ENCODE peak calls at places on chromosomes 4 and X, in seven cellular contexts. P is aorta; F is CD8-positive, alpha-beta T cell; U is small intestine; A is HCT116; L is pancreas; G is right lobe of liver. O is an unnamed sample. For H3K4me1 and H3K27me3, the result is how much of the 10 kb centered on the place peaks cover.

GRCh38 chrX:119427024-119427794 is 28.1 kb downstream of the SLC25A43 start:
- DNase-seq in L (no peak), A (no peak), G (peak), F (peak), P (no peak), U (no peak), O (peak)

GRCh38 chrX:107684956-107685385 is 56.7 kb downstream of the PRPS1 start:
- DNase-seq in A (no peak), G (peak), F (no peak), U (peak), L (no peak), P (peak), O (no peak)

GRCh38 chr4:7721984-7722551 is 217.6 kb downstream of the AFAP1 start:
- DNase-seq in A (no peak), P (no peak), F (no peak), U (no peak), G (no peak), L (no peak), O (no peak)

GRCh38 chr4:1793496-1793840 is 375 bp downstream of the FGFR3 start:
- DNase-seq in F (peak), U (peak), L (peak), G (peak), A (no peak), P (no peak), O (peak)

GRCh38 chrX:46184749-46185148 is 360.5 kb downstream of the ZNF674 start:
- DNase-seq in P (no peak), U (no peak), A (peak), F (no peak), L (no peak), G (no peak), O (no peak)

GRCh38 chr4:107956011-107956410 is 24.7 kb downstream of the CYP2U1 start:
- DNase-seq in L (no peak), F (no peak), G (no peak), A (no peak), U (no peak), P (no peak), O (no peak)

GRCh38 chrX:31508338-31508737 is 436.5 kb upstream of the FTHL17 start:
- DNase-seq in P (no peak), U (peak), G (no peak), A (no peak), L (no peak), F (no peak), O (no peak)

GRCh38 chrX:147180886-147181285 is 366.3 kb upstream of the CXorf51A start:
- DNase-seq in U (peak), L (no peak), A (no peak), F (no peak), P (no peak), G (peak), O (no peak)

DNA sequence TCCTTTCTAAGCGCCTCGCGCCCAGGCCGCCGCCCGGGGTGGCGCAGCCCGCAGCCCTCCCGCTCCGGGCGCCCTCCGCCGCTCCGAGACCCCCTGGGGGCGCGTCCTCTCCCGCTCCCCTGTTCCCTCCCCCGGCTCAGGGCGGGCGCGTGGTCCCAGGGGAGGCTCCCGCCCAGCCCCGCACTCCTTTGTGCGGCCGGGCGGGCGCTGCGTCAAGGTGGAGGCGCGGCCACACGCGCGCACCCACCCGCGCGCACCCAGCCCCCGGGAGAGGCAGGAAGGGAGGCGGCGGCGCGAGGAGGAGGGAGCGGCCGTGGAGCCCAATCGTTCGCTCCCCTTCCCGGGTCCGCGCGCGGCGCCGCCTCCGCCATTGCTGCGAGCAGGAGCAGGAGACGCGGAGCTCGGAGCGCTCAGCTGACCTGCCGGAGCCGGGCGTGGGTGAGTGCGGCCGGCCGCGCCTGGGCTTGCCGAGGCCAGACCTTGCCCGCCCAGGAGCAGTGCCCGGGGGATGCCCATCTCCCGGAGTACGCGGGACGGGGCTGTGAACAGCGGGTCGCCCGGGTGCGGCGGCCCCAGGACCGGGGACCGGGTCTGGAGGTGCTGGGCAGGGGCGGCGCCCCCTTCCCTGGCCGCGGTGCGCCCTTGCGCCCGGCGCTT is at the start of gene NSG1:
- DNase-seq in A (no peak), G (no peak), L (peak), P (no peak), U (no peak), F (peak), O (peak)
- H3K4me3 ChIP-seq in A (no peak), G (no peak), L (no peak), P (peak), U (peak), F (peak), O (peak)

GRCh38 chr4:3368841-3369760 is 72.7 kb upstream of the HGFAC start:
- DNase-seq in A (no peak), P (no peak), F (no peak), G (no peak), L (no peak), U (no peak), O (no peak)

GRCh38 chr4:3371038-3371437 is 70.7 kb upstream of the HGFAC start:
- DNase-seq in L (no peak), G (no peak), A (no peak), P (no peak), F (no peak), U (no peak), O (no peak)

GRCh38 chr4:3371581-3372001 is 70.2 kb upstream of the HGFAC start:
- DNase-seq in U (no peak), L (no peak), A (no peak), G (no peak), F (no peak), P (no peak), O (no peak)

GRCh38 chr4:3368334-3368733 is 73.4 kb upstream of the HGFAC start:
- DNase-seq in A (no peak), U (no peak), P (no peak), F (no peak), L (no peak), G (no peak), O (no peak)

GRCh38 chr4:3369781-3370660 is 71.7 kb upstream of the HGFAC start:
- DNase-seq in L (no peak), P (no peak), A (no peak), G (no peak), F (no peak), U (peak), O (peak)
- H3K4me1 ChIP-seq in L (under half), P (under half), A (under half), G (under half), F (under half), U (under half), O (under half)

GRCh38 chrX:98071331-98071730 is 1187.6 kb downstream of the RPA4 start:
- DNase-seq in A (no peak), F (no peak), G (no peak), U (no peak), L (no peak), P (no peak), O (no peak)
- H3K27me3 ChIP-seq in A (under half), F (under half), G (under half), U (under half), L (under half), P (under half), O (under half)

GRCh38 chrX:78958419-78959116 is 13.4 kb downstream of the P2RY10 start:
- DNase-seq in U (no peak), F (no peak), L (no peak), P (no peak), G (no peak), A (no peak), O (no peak)
- H3K4me3 ChIP-seq in U (no peak), F (no peak), L (no peak), P (no peak), G (no peak), A (no peak), O (no peak)

GRCh38 chr4:159175989-159176375 is 73.1 kb downstream of the RAPGEF2 start:
- DNase-seq in A (no peak), L (no peak), U (no peak), F (no peak), P (no peak), G (no peak), O (no peak)
- H3K4me1 ChIP-seq in A (under half), L (under half), U (under half), F (under half), P (under half), G (under half), O (under half)

GRCh38 chrX:41870719-41871151 is 52.6 kb downstream of the CASK start:
- DNase-seq in L (no peak), G (no peak), P (no peak), U (peak), F (no peak), A (no peak), O (no peak)

GRCh38 chrX:41862562-41863184 is 60.7 kb downstream of the CASK start:
- DNase-seq in L (no peak), A (no peak), G (no peak), F (no peak), U (peak), P (no peak), O (no peak)

GRCh38 chrX:41863343-41864203 is 59.8 kb downstream of the CASK start:
- DNase-seq in L (no peak), F (no peak), U (no peak), P (no peak), G (no peak), A (no peak), O (no peak)

GRCh38 chrX:41868392-41868977 is 54.9 kb downstream of the CASK start:
- DNase-seq in F (no peak), A (no peak), L (no peak), P (no peak), U (peak), G (no peak), O (no peak)
- H3K27me3 ChIP-seq in F (under half), A (under half), L (under half), P (under half), U (under half), G (under half), O (under half)

GRCh38 chrX:57651169-57651919 is 28.7 kb downstream of the NLRP2B start:
- DNase-seq in A (no peak), U (no peak), F (no peak), P (no peak), L (no peak), G (no peak), O (no peak)

GRCh38 chrX:57641338-57641737 is 38.7 kb downstream of the NLRP2B start:
- DNase-seq in L (no peak), G (no peak), U (no peak), P (no peak), A (no peak), F (no peak), O (no peak)

GRCh38 chrX:57643698-57644097 is 36.4 kb downstream of the NLRP2B start:
- DNase-seq in U (no peak), L (no peak), G (no peak), F (no peak), P (no peak), A (no peak), O (no peak)

GRCh38 chrX:57652705-57653104 is 27.4 kb downstream of the NLRP2B start:
- DNase-seq in L (no peak), P (no peak), A (no peak), U (no peak), G (no peak), F (no peak), O (no peak)

GRCh38 chrX:57647020-57647419 is 33.0 kb downstream of the NLRP2B start:
- DNase-seq in F (no peak), U (no peak), A (no peak), L (no peak), G (no peak), P (no peak), O (no peak)
- H3K4me3 ChIP-seq in F (no peak), U (no peak), A (no peak), L (no peak), G (no peak), P (no peak), O (no peak)

DNA sequence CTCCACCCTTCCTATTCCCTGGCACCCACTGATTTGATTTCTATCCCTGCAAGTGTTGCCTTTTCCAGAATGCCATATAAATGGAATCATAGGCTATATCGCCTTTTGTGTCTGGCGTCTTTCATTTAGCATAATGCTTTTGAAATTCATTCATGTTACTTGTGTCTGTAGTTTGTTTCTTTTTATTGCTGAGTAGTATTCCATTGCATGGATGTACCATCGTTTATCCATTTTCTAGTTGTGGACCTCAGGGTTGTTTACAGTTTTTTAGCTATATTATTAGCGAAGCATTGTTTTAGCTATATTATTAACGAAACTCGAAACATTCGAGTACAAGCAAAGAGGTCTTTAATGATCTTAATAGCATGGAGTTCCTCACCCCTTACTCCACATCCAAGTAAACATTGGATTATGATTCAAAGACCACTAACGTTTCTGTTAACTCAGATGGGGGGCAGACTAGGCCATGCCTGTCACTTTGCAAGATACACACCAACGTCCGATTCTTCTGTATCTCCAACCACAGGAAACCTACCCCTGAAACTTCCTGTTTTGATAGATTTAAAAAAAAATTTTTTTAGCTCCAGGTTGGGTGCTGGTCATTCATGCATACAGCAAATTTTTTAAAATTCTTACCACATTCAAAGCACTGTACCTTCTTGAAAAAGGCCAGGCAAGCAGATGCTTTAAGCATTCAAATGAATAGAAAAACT is 1.1 kb downstream of the DCK start:
- DNase-seq in U (no peak), P (no peak), G (no peak), F (no peak), L (no peak), A (no peak), O (no peak)
- H3K4me1 ChIP-seq in U (under half), P (under half), G (under half), F (under half), L (under half), A (under half), O (under half)

DNA sequence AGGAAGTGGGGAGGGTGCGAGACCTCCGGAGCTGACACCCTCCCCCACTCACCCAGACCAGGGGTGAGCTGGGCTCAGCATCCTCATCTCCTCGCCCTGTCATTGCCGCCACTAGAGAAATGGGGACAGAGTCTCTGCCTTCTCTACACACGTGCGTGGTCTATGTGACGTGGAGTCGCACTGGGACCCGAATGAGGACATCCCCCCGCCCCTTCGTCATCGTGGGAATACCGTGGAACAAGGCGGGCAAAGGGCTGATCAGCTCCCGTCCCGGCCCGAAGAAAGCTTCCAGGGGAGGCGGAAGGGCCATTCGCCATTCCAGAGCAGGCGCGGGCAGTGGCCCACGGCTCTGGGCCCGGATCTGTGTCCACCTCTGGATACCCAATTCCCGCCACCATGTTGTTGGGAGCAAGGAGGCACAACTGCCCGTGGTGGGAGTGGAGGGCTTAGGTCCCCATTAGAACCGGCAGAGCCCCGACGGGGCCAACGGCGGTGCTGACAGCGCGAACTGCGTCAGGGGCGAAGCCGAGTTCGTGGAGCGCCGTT is 12.0 kb downstream of the HMX1 start:
- DNase-seq in U (no peak), P (no peak), F (no peak), L (no peak), G (no peak), A (no peak), O (no peak)
- H3K27me3 ChIP-seq in U (under half), P (under half), F (under half), L (under half), G (under half), A (under half), O (under half)

GRCh38 chrX:54640721-54641120 is 110.7 kb downstream of the GNL3L start:
- DNase-seq in U (no peak), F (no peak), G (no peak), L (no peak), A (no peak), P (no peak), O (no peak)
- H3K4me3 ChIP-seq in U (no peak), F (no peak), G (no peak), L (no peak), A (no peak), P (no peak), O (no peak)